ENCODE peak calls at places on chromosome 19, in eight cellular contexts. L is AG09309, U is hypothalamus, H is NCI-H2081, A is EH, J is choroid plexus epithelial cell, D is stromal cell of bone marrow, M is neuronal stem cell. I is an unnamed sample.

GRCh38 chr19:58407658-58408151 is 744 bp upstream of the ZNF584 start:
- DNase-seq in L (no peak), U (no peak), H (no peak), A (no peak), J (peak; percentile 38), D (no peak), M (no peak), I (no peak)

GRCh38 chr19:11378319-11379189 is 4.1 kb downstream of the SWSAP1 start:
- DNase-seq in L (no peak), U (no peak), H (peak; percentile 17), A (peak; percentile 87), J (peak; percentile 57), D (peak; percentile 79), M (peak; percentile 39), I (peak; percentile 49)

GRCh38 chr19:7556696-7557315 is 21.3 kb downstream of the PNPLA6 start:
- DNase-seq in L (no peak), U (no peak), H (no peak), A (no peak), J (no peak), D (no peak), M (no peak), I (no peak)

GRCh38 chr19:492091-492531 is 4.2 kb upstream of the MADCAM1 start:
- DNase-seq in L (no peak), U (no peak), H (no peak), A (peak; percentile 9), J (no peak), D (no peak), M (no peak), I (no peak)

GRCh38 chr19:16509141-16510061 is 13.2 kb downstream of the C19orf44 start:
- DNase-seq in L (no peak), U (peak; percentile 45), H (no peak), A (no peak), J (no peak), D (no peak), M (no peak), I (no peak)

GRCh38 chr19:1106841-1107654 is 3.3 kb downstream of the GPX4 start:
- DNase-seq in L (no peak), U (no peak), H (no peak), A (peak; percentile 56), J (peak; percentile 84), D (no peak), M (no peak), I (no peak)

GRCh38 chr19:42394751-42395150 is 4.7 kb upstream of the CNFN start:
- DNase-seq in L (no peak), U (no peak), H (no peak), A (no peak), J (no peak), D (no peak), M (no peak), I (no peak)

GRCh38 chr19:14375055-14375581 is 6.1 kb upstream of the ADGRE5 start:
- DNase-seq in L (no peak), U (no peak), H (no peak), A (no peak), J (no peak), D (no peak), M (no peak), I (no peak)

GRCh38 chr19:12703056-12703455 is 6.6 kb upstream of the FBXW9 start:
- DNase-seq in L (no peak), U (no peak), H (no peak), A (peak; percentile 52), J (peak; percentile 65), D (no peak), M (peak; percentile 85), I (peak; percentile 60)

GRCh38 chr19:9741476-9742171 is 26.9 kb downstream of the ZNF846 start:
- DNase-seq in L (no peak), U (no peak), H (no peak), A (no peak), J (no peak), D (no peak), M (no peak), I (no peak)

GRCh38 chr19:29531458-29532025 is 5.7 kb downstream of the VSTM2B start:
- DNase-seq in L (no peak), U (no peak), H (no peak), A (no peak), J (no peak), D (no peak), M (no peak), I (no peak)

GRCh38 chr19:48751835-48752510 is 468 bp downstream of the FUT1 start:
- DNase-seq in L (no peak), U (no peak), H (no peak), A (no peak), J (no peak), D (no peak), M (no peak), I (peak; percentile 45)

GRCh38 chr19:16470911-16471811 is 609 bp downstream of the EPS15L1 start:
- DNase-seq in L (no peak), U (no peak), H (no peak), A (peak; percentile 49), J (peak; percentile 71), D (peak; percentile 70), M (no peak), I (peak; percentile 34)

GRCh38 chr19:30371960-30372824 is at the start of gene ZNF536:
- DNase-seq in L (no peak), U (peak; percentile 67), H (no peak), A (no peak), J (no peak), D (no peak), M (no peak), I (no peak)

GRCh38 chr19:38959618-38960017 is 15.9 kb downstream of the FBXO17 start:
- DNase-seq in L (no peak), U (no peak), H (no peak), A (no peak), J (no peak), D (no peak), M (no peak), I (no peak)

GRCh38 chr19:694481-695349 is 537 bp downstream of the PRSS57 start:
- DNase-seq in L (no peak), U (no peak), H (no peak), A (no peak), J (no peak), D (no peak), M (no peak), I (no peak)

GRCh38 chr19:9847087-9847671 is 12.1 kb downstream of the PIN1 start:
- DNase-seq in L (peak; percentile 91), U (no peak), H (no peak), A (peak; percentile 94), J (peak; percentile 95), D (peak; percentile 84), M (no peak), I (peak; percentile 60)

GRCh38 chr19:35879770-35880317 is 11.5 kb downstream of the APLP1 start:
- DNase-seq in L (peak; percentile 53), U (peak; percentile 45), H (peak; percentile 14), A (peak; percentile 93), J (peak; percentile 88), D (peak; percentile 85), M (peak; percentile 90), I (peak; percentile 72)

GRCh38 chr19:6849876-6850275 is 37.5 kb upstream of the ADGRE1 start:
- DNase-seq in L (no peak), U (no peak), H (no peak), A (no peak), J (peak; percentile 61), D (peak; percentile 7), M (no peak), I (peak; percentile 19)

GRCh38 chr19:2079865-2080301 is 16.2 kb downstream of the MOB3A start:
- DNase-seq in L (no peak), U (no peak), H (no peak), A (no peak), J (no peak), D (no peak), M (no peak), I (no peak)

GRCh38 chr19:13526552-13526951 is 20.3 kb upstream of the CACNA1A start:
- DNase-seq in L (no peak), U (no peak), H (peak; percentile 13), A (peak; percentile 20), J (no peak), D (peak; percentile 7), M (no peak), I (no peak)

GRCh38 chr19:38142176-38143035 is 81.6 kb downstream of the DPF1 start:
- DNase-seq in L (no peak), U (peak; percentile 56), H (peak; percentile 43), A (peak; percentile 59), J (peak; percentile 78), D (peak; percentile 20), M (peak; percentile 68), I (peak; percentile 37)

GRCh38 chr19:919157-920050 is 2.3 kb downstream of the KISS1R start:
- DNase-seq in L (no peak), U (no peak), H (peak; percentile 44), A (no peak), J (no peak), D (no peak), M (no peak), I (no peak)

GRCh38 chr19:13172335-13173128 is 22.3 kb downstream of the IER2 start:
- DNase-seq in L (no peak), U (no peak), H (no peak), A (peak; percentile 95), J (peak; percentile 77), D (no peak), M (no peak), I (peak; percentile 83)

GRCh38 chr19:46610413-46610775 is 9.3 kb downstream of the CALM3 start:
- DNase-seq in L (no peak), U (no peak), H (no peak), A (no peak), J (no peak), D (no peak), M (no peak), I (no peak)

GRCh38 chr19:50501568-50502475 is 9.2 kb downstream of the JOSD2 start:
- DNase-seq in L (no peak), U (no peak), H (no peak), A (no peak), J (no peak), D (no peak), M (no peak), I (no peak)

GRCh38 chr19:10796653-10797052 is 39.4 kb downstream of the TMED1 start:
- DNase-seq in L (no peak), U (peak; percentile 16), H (no peak), A (no peak), J (no peak), D (no peak), M (no peak), I (no peak)

GRCh38 chr19:56367829-56368711 is 25.3 kb downstream of the ZNF582 start:
- DNase-seq in L (peak; percentile 75), U (peak; percentile 40), H (peak; percentile 93), A (peak; percentile 89), J (peak; percentile 99), D (peak; percentile 83), M (peak; percentile 91), I (peak; percentile 98)

GRCh38 chr19:44891016-44891882 is at the start of gene TOMM40:
- DNase-seq in L (no peak), U (no peak), H (peak; percentile 100), A (peak; percentile 100), J (no peak), D (no peak), M (no peak), I (no peak)

GRCh38 chr19:11693505-11694499 is 44.9 kb downstream of the ZNF823 start:
- DNase-seq in L (peak; percentile 54), U (no peak), H (peak; percentile 12), A (peak; percentile 80), J (peak; percentile 85), D (peak; percentile 25), M (no peak), I (no peak)

GRCh38 chr19:50489461-50490011 is 12.9 kb upstream of the GARIN5A start:
- DNase-seq in L (no peak), U (no peak), H (no peak), A (no peak), J (no peak), D (no peak), M (no peak), I (no peak)

GRCh38 chr19:57288373-57288772 is 8.1 kb downstream of the ZNF460 start:
- DNase-seq in L (no peak), U (no peak), H (no peak), A (no peak), J (no peak), D (no peak), M (no peak), I (no peak)

GRCh38 chr19:55368701-55369563 is 1.3 kb downstream of the IL11 start:
- DNase-seq in L (no peak), U (no peak), H (no peak), A (peak; percentile 74), J (no peak), D (no peak), M (no peak), I (no peak)

GRCh38 chr19:6057651-6058365 is 52.5 kb downstream of the RFX2 start:
- DNase-seq in L (no peak), U (no peak), H (peak; percentile 49), A (no peak), J (no peak), D (no peak), M (no peak), I (no peak)